ENCODE peak calls at places on chromosomes 13 and 19, in seven cellular contexts. X is type B pancreatic cell; Q is T-helper 17 cell; M is activated CD8-positive, alpha-beta memory T cell treated with anti-CD3 and anti-CD28 coated beads for 1 hour; K is activated CD8-positive, alpha-beta T cell treated with anti-CD3 and anti-CD28 coated beads for 36 hours; A is GM04504; E is tibial artery. G is an unnamed sample.

GRCh38 chr19:28633223-28634030 is 579.5 kb downstream of the UQCRFS1 start:
- DNase-seq in X (no peak), Q (peak), M (no peak), K (peak), A (peak), E (no peak), G (no peak)

GRCh38 chr19:50835785-50836542 is 2.6 kb upstream of the KLK15 start:
- DNase-seq in X (peak), Q (peak), M (no peak), K (peak), A (peak), E (no peak), G (peak)

GRCh38 chr13:110965038-110965754 is 50.3 kb upstream of the ANKRD10 start:
- DNase-seq in X (no peak), Q (no peak), M (no peak), K (peak), A (no peak), E (no peak), G (no peak)

GRCh38 chr19:33446156-33446917 is 72.8 kb downstream of the CEBPG start:
- DNase-seq in X (no peak), Q (no peak), M (no peak), K (no peak), A (no peak), E (peak), G (peak)

GRCh38 chr13:48562296-48563066 is 29.6 kb upstream of the RCBTB2 start:
- DNase-seq in X (no peak), Q (peak), M (peak), K (peak), A (no peak), E (no peak), G (no peak)

GRCh38 chr19:8128551-8128950 is 20.8 kb downstream of the FBN3 start:
- DNase-seq in X (no peak), Q (no peak), M (no peak), K (no peak), A (no peak), E (no peak), G (no peak)

GRCh38 chr13:113802090-113802531 is 43.1 kb downstream of the TMEM255B start:
- DNase-seq in X (no peak), Q (no peak), M (no peak), K (no peak), A (peak), E (peak), G (peak)

GRCh38 chr13:97367427-97367826 is 66.5 kb upstream of the RAP2A start:
- DNase-seq in X (no peak), Q (no peak), M (no peak), K (no peak), A (peak), E (no peak), G (no peak)

GRCh38 chr13:44259045-44260042 is 114.3 kb upstream of the SERP2 start:
- DNase-seq in X (no peak), Q (no peak), M (peak), K (peak), A (no peak), E (no peak), G (no peak)

GRCh38 chr19:48807590-48808308 is 3.1 kb downstream of the BCAT2 start:
- DNase-seq in X (no peak), Q (no peak), M (no peak), K (no peak), A (no peak), E (no peak), G (no peak)

GRCh38 chr13:29573190-29573589 is 22.3 kb downstream of the SLC7A1 start:
- DNase-seq in X (no peak), Q (no peak), M (no peak), K (no peak), A (no peak), E (no peak), G (no peak)

GRCh38 chr13:32940601-32941000 is 75.6 kb upstream of the KL start:
- DNase-seq in X (no peak), Q (no peak), M (no peak), K (no peak), A (no peak), E (no peak), G (no peak)

GRCh38 chr13:36919833-36920611 is at the start of gene SMAD9:
- DNase-seq in X (peak), Q (no peak), M (no peak), K (peak), A (peak), E (peak), G (no peak)

GRCh38 chr13:102651392-102651791 is 43.5 kb downstream of the METTL21C start:
- DNase-seq in X (no peak), Q (no peak), M (no peak), K (no peak), A (no peak), E (no peak), G (no peak)